ENCODE peak calls at places on chromosomes 13 and 19, in five cellular contexts. N is epithelial cell of esophagus, V is LoVo, A is NCI-H146, X is AG10803. J is an unnamed sample.

GRCh38 chr19:29843180-29844051 is 31.6 kb downstream of the CCNE1 start:
- DNase-seq in X (no peak), A (no peak), N (no peak), V (no peak), J (peak; percentile 66)

GRCh38 chr19:31459430-31459829 is 110.2 kb upstream of the TSHZ3 start:
- DNase-seq in N (no peak), V (no peak), X (no peak), A (no peak), J (no peak)

GRCh38 chr19:2456301-2456570 is 523 bp downstream of the LMNB2 start:
- DNase-seq in A (no peak), V (no peak), N (no peak), X (no peak), J (no peak)

GRCh38 chr13:69565334-69565733 is 542.3 kb upstream of the ATXN8OS start:
- DNase-seq in N (peak; percentile 76), V (peak; percentile 38), A (no peak), X (no peak), J (peak; percentile 57)

GRCh38 chr19:38559428-38560401 is 58.0 kb downstream of the MAP4K1 start:
- DNase-seq in A (no peak), X (peak; percentile 2), N (peak; percentile 97), V (no peak), J (no peak)

GRCh38 chr19:44951179-44952159 is 3.7 kb upstream of the CLPTM1 start:
- DNase-seq in A (peak; percentile 84), N (peak; percentile 82), X (peak; percentile 78), V (peak; percentile 76), J (peak; percentile 48)

GRCh38 chr19:15769586-15769985 is 17.9 kb upstream of the OR10H5 start:
- DNase-seq in V (no peak), N (no peak), A (no peak), X (no peak), J (no peak)

GRCh38 chr19:15195381-15195964 is 5.3 kb downstream of the NOTCH3 start:
- DNase-seq in N (peak; percentile 96), A (peak; percentile 66), V (peak; percentile 61), X (peak; percentile 58), J (peak; percentile 69)

GRCh38 chr19:3054972-3055740 is 7.1 kb downstream of the TLE5 start:
- DNase-seq in A (no peak), V (peak; percentile 65), X (no peak), N (peak; percentile 88), J (no peak)

GRCh38 chr19:18428173-18428836 is 9.1 kb downstream of the SSBP4 start:
- DNase-seq in A (no peak), N (no peak), X (no peak), V (no peak), J (no peak)

GRCh38 chr19:36719687-36720556 is 32.5 kb downstream of the ZNF567 start:
- DNase-seq in V (no peak), A (no peak), N (peak; percentile 4), X (no peak), J (no peak)

GRCh38 chr19:49064029-49064629 is 489 bp downstream of the NTF4 start:
- DNase-seq in A (no peak), N (peak; percentile 87), X (no peak), V (no peak), J (peak; percentile 43)

GRCh38 chr19:48735031-48735615 is 5.3 kb downstream of the RASIP1 start:
- DNase-seq in X (no peak), A (peak; percentile 63), V (no peak), N (peak; percentile 75), J (peak; percentile 64)

GRCh38 chr19:28966737-28967401 is 246.1 kb downstream of the UQCRFS1 start:
- DNase-seq in A (no peak), V (no peak), N (no peak), X (peak; percentile 75), J (peak; percentile 26)

GRCh38 chr13:64305246-64305645 is 2889.6 kb upstream of the PCDH20 start:
- DNase-seq in X (peak; percentile 3), V (no peak), N (peak; percentile 49), A (no peak), J (no peak)

GRCh38 chr19:14089662-14090508 is 666 bp downstream of the SAMD1 start:
- DNase-seq in X (peak; percentile 72), A (peak; percentile 71), V (peak; percentile 51), N (peak; percentile 79), J (peak; percentile 71)

GRCh38 chr19:18223860-18224524 is 2.2 kb downstream of the PDE4C start:
- DNase-seq in N (no peak), V (peak; percentile 40), X (no peak), A (peak; percentile 66), J (no peak)

GRCh38 chr19:32404939-32405430 is 585 bp upstream of the DPY19L3 start:
- DNase-seq in X (peak; percentile 42), A (peak; percentile 78), N (peak; percentile 24), V (no peak), J (peak; percentile 71)

GRCh38 chr13:41468631-41469030 is 11.3 kb downstream of the RGCC start:
- DNase-seq in V (no peak), X (no peak), N (peak; percentile 75), A (no peak), J (no peak)

GRCh38 chr19:4067396-4068057 is 828 bp upstream of the ZBTB7A start:
- DNase-seq in V (no peak), X (no peak), N (no peak), A (peak; percentile 28), J (no peak)

GRCh38 chr19:48713041-48713863 is 6.3 kb downstream of the MAMSTR start:
- DNase-seq in V (peak; percentile 24), X (no peak), N (peak; percentile 45), A (peak; percentile 32), J (no peak)

GRCh38 chr19:639251-640155 is at the start of gene FGF22:
- DNase-seq in A (peak; percentile 83), N (peak; percentile 96), X (peak; percentile 80), V (peak; percentile 89), J (peak; percentile 92)

GRCh38 chr13:33519561-33520479 is 234.3 kb upstream of the STARD13 start:
- DNase-seq in V (no peak), X (peak; percentile 96), N (no peak), A (no peak), J (no peak)

GRCh38 chr19:48975947-48976847 is 11.1 kb downstream of the FTL start:
- DNase-seq in X (no peak), N (no peak), A (no peak), V (no peak), J (peak; percentile 30)

GRCh38 chr19:7970716-7971448 is 27.4 kb upstream of the TIMM44 start:
- DNase-seq in A (peak; percentile 6), V (no peak), N (peak; percentile 54), X (peak; percentile 23), J (peak; percentile 37)